ENCODE peak calls at places on chromosomes 3 and 15, in nine cellular contexts. C is CD4-positive, alpha-beta memory T cell; Y is heart right ventricle; J is BE2C; E is IMR-90; I is aorta; B is heart left ventricle; X is BJ; N is iPS DF 6.9. F is an unnamed sample.

GRCh38 chr3:138078901-138079344 is 36.5 kb downstream of the DZIP1L start:
- DNase-seq in J (no peak), E (peak), C (no peak), X (peak), N (no peak), B (no peak), Y (no peak), I (no peak), F (peak)

GRCh38 chr3:113286524-113286923 is 75.2 kb downstream of the BOC start:
- DNase-seq in Y (no peak), J (no peak), X (no peak), E (no peak), B (no peak), C (no peak), N (no peak), I (no peak), F (no peak)

GRCh38 chr3:87268646-87269211 is 7.7 kb downstream of the POU1F1 start:
- DNase-seq in E (peak), B (no peak), N (no peak), I (no peak), J (no peak), Y (no peak), X (no peak), C (no peak), F (peak)

GRCh38 chr3:37987315-37987697 is 3.3 kb upstream of the VILL start:
- DNase-seq in E (no peak), X (no peak), Y (no peak), N (no peak), C (no peak), J (no peak), B (no peak), I (no peak), F (no peak)

GRCh38 chr3:131501949-131502348 is 822 bp downstream of the MRPL3 start:
- DNase-seq in X (no peak), E (no peak), Y (no peak), J (no peak), I (no peak), N (no peak), C (no peak), B (no peak), F (no peak)

GRCh38 chr15:76206325-76206976 is 104.8 kb downstream of the ETFA start:
- DNase-seq in X (no peak), I (peak), N (no peak), E (peak), B (peak), Y (peak), J (peak), C (no peak), F (peak)

GRCh38 chr3:109442531-109442930 is 105.2 kb upstream of the DPPA4 start:
- DNase-seq in N (no peak), X (no peak), C (no peak), B (no peak), J (no peak), I (no peak), E (no peak), Y (no peak), F (no peak)

GRCh38 chr3:151421956-151422355 is 37.4 kb upstream of the P2RY12 start:
- DNase-seq in Y (no peak), X (no peak), E (no peak), N (no peak), J (no peak), B (no peak), C (no peak), I (no peak), F (no peak)

GRCh38 chr3:31399270-31399669 is 133.5 kb upstream of the STT3B start:
- DNase-seq in X (no peak), J (no peak), Y (no peak), C (no peak), I (no peak), B (no peak), N (no peak), E (no peak), F (no peak)

GRCh38 chr3:13149331-13150203 is 76.3 kb upstream of the IQSEC1 start:
- DNase-seq in C (no peak), Y (no peak), J (no peak), B (no peak), X (no peak), E (no peak), I (no peak), N (no peak), F (no peak)

GRCh38 chr3:97910931-97911351 is 61.3 kb downstream of the RIOX2 start:
- DNase-seq in J (no peak), N (no peak), E (no peak), Y (no peak), B (no peak), I (no peak), C (peak), X (no peak), F (peak)

DNA sequence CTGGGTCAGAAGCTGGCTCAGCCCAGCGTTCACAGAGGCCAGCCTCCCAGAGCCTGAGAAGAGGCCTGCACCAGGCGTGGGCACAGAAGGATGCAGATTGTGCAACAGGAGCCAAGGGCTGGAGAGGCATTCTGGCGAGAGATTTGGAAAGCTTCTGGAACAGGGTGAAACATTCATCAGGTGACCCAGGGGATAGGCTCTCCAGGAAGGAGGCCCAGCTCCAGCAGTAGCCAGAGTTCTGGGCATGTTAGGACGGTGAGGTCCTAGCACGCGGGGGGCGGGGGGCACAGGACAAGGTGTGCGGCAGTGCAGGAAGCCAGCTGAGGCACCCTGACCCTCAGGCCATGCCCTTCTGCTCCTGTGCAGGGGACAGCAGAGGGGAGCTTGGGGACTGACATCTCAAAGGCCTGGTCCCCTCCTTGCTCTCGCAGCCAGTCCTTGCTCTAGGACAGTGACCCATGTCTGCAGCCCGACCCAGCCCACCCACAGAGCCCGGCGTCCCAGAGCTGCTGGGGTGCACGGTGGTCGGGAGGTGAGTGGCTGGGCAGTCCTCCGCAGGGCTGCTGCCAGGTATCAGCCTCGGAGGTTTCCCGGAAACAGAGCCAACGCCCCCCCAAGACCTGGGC is 111.7 kb upstream of the KLF13 start:
- DNase-seq in I (peak), C (no peak), X (no peak), Y (peak), N (no peak), B (peak), J (no peak), E (no peak), F (peak)
- H3K4me3 ChIP-seq in I (no peak), C (peak), X (no peak), Y (peak), N (no peak), B (peak), J (peak), E (no peak), F (no peak)

GRCh38 chr3:172087198-172087597 is 47.8 kb downstream of the FNDC3B start:
- DNase-seq in N (no peak), B (no peak), Y (no peak), X (no peak), E (no peak), I (no peak), J (no peak), C (no peak), F (no peak)

GRCh38 chr3:172086071-172086470 is 46.7 kb downstream of the FNDC3B start:
- DNase-seq in E (no peak), X (no peak), B (no peak), Y (no peak), I (no peak), C (no peak), N (no peak), J (no peak), F (no peak)

GRCh38 chr3:172089250-172089649 is 49.9 kb downstream of the FNDC3B start:
- DNase-seq in Y (no peak), J (no peak), E (no peak), C (no peak), I (no peak), B (no peak), X (no peak), N (no peak), F (no peak)

GRCh38 chr3:172090035-172090434 is 50.7 kb downstream of the FNDC3B start:
- DNase-seq in E (no peak), J (no peak), N (no peak), Y (no peak), I (no peak), B (no peak), X (no peak), C (no peak), F (no peak)

GRCh38 chr3:172087827-172088580 is 48.6 kb downstream of the FNDC3B start:
- DNase-seq in B (no peak), I (no peak), X (no peak), E (no peak), C (no peak), N (no peak), Y (no peak), J (no peak), F (no peak)
- H3K4me3 ChIP-seq in B (no peak), I (no peak), X (no peak), E (no peak), C (no peak), N (no peak), Y (no peak), J (no peak), F (no peak)

GRCh38 chr15:90986790-90987507 is 7.4 kb downstream of the PRC1 start:
- DNase-seq in Y (no peak), E (no peak), B (no peak), N (no peak), X (no peak), J (no peak), I (no peak), C (no peak), F (no peak)

GRCh38 chr15:90989040-90989768 is 5.1 kb downstream of the PRC1 start:
- DNase-seq in C (no peak), Y (no peak), N (no peak), E (no peak), I (no peak), X (no peak), J (no peak), B (no peak), F (no peak)

GRCh38 chr15:90987561-90988141 is 6.7 kb downstream of the PRC1 start:
- DNase-seq in J (no peak), Y (no peak), B (no peak), X (no peak), I (no peak), E (no peak), C (no peak), N (no peak), F (no peak)

GRCh38 chr15:90990446-90990845 is 3.9 kb downstream of the PRC1 start:
- DNase-seq in X (no peak), N (no peak), I (no peak), J (no peak), E (no peak), Y (no peak), B (no peak), C (no peak), F (no peak)

GRCh38 chr15:90988249-90988648 is 6.1 kb downstream of the PRC1 start:
- DNase-seq in E (no peak), Y (no peak), N (no peak), I (no peak), C (no peak), X (no peak), B (no peak), J (no peak), F (no peak)
- H3K4me3 ChIP-seq in E (no peak), Y (no peak), N (no peak), I (no peak), C (no peak), X (no peak), B (no peak), J (no peak), F (no peak)

GRCh38 chr3:123312331-123313265 is 110.9 kb downstream of the SEC22A start:
- DNase-seq in C (no peak), I (peak), X (no peak), B (peak), N (no peak), E (peak), Y (no peak), J (no peak), F (peak)
- H3K4me3 ChIP-seq in C (no peak), I (no peak), X (no peak), B (no peak), N (no peak), E (no peak), Y (no peak), J (no peak), F (no peak)

DNA sequence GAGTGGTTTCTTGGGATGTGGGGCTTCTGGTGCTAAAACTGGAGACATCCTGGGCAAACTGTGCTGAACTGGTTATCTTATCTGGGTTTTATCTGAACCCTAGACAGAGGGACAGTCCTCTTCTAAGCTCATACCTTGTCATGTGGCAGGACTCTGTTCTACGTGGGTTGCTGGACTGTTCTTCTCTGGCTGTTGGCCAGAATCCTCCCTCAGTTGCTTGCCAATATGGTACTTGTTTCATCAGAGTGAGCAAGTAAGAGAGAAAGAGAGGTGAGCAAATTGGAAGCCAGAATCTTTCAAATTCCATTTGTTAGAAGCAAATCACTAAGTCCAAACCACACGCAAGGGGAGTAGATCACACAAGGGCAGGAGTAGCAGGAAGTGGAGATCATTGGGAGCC is 291.5 kb upstream of the TBL1XR1 start:
- DNase-seq in B (no peak), E (no peak), X (no peak), N (no peak), I (no peak), Y (no peak), C (no peak), J (no peak), F (no peak)
- H3K4me3 ChIP-seq in B (no peak), E (no peak), X (no peak), N (no peak), I (no peak), Y (no peak), C (no peak), J (no peak), F (no peak)

DNA sequence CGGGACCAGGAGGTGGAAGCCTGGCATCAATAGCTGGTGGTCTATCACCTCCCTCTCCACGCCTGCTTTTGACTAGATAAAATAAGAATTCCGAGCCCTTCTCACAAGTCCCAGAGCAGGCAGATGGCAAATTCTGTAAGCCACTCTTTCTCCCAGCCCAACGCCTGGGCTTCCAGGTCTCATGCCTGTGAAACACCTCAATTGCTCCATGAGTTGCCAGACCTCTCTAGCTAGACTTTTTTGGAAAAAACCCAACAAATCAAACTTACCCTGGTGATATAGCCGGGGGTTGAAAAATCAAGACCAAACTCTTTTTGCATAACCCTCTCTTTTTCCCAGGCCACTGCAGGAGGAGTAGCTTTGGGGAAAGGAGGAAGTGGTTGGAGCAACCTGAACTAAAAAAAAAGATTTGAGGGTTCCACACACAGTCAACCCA is 7.0 kb downstream of the BHLHE40 start:
- DNase-seq in C (no peak), E (peak), Y (no peak), N (no peak), X (no peak), I (no peak), J (no peak), B (no peak), F (no peak)
- H3K4me3 ChIP-seq in C (peak), E (peak), Y (peak), N (no peak), X (no peak), I (no peak), J (peak), B (peak), F (peak)

GRCh38 chr3:36764704-36765038 is 318 bp upstream of the DCLK3 start:
- DNase-seq in Y (no peak), N (no peak), C (no peak), X (no peak), B (no peak), I (no peak), E (no peak), J (no peak), F (no peak)
- H3K4me3 ChIP-seq in Y (peak), N (peak), C (no peak), X (no peak), B (peak), I (no peak), E (no peak), J (peak), F (no peak)

GRCh38 chr15:30906366-30906765 is 2.7 kb downstream of the FAN1 start:
- DNase-seq in X (no peak), N (no peak), B (no peak), Y (no peak), E (no peak), I (no peak), J (no peak), C (no peak), F (no peak)

GRCh38 chr15:30904812-30905211 is 1.1 kb downstream of the FAN1 start:
- DNase-seq in Y (no peak), B (no peak), E (no peak), J (no peak), X (no peak), N (no peak), I (no peak), C (no peak), F (no peak)

GRCh38 chr15:30901889-30902288 is 1.8 kb upstream of the FAN1 start:
- DNase-seq in X (no peak), E (no peak), C (no peak), Y (no peak), J (no peak), I (no peak), N (no peak), B (no peak), F (no peak)

GRCh38 chr15:30905821-30906220 is 2.1 kb downstream of the FAN1 start:
- DNase-seq in B (no peak), X (no peak), C (no peak), I (no peak), J (no peak), E (peak), N (no peak), Y (no peak), F (peak)

DNA sequence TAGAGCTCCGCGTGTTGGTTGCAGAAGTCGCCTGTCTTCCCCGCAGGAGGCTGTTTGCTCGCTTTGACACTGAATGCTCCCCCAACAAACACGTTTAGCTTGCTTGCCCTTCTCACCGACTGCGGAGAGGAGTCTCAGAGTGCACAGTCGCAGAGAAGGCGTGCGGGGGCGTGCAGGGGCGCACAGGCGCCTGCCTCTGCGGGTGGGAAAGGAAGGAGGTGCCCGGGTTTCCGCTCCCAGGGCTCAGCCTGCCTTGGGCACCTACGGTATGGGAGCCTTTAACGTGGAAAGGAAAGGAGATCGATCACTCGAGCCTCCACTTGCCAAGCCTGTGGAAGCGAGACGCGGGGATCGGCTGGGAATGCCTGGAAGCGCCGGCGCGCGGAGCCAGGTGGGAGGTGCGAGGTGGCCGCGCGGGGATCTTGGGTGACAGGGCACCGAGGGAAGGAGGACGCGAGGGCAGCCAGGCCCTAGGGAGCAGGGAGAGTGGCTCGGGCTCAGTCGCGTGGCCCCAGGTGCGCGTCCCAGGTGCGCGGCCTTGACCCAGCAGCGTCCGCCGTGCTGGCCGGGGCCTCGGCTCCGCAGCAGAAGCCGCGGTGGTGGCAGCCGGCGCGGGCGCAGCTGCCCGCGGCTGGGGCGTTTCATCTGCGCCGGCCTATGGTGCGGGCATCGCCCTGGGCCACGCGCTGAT is at the start of gene FAN1:
- DNase-seq in N (peak), J (peak), I (peak), B (peak), E (peak), X (peak), Y (peak), C (peak), F (peak)
- H3K4me3 ChIP-seq in N (peak), J (peak), I (peak), B (peak), E (peak), X (peak), Y (peak), C (peak), F (peak)

GRCh38 chr15:74776851-74777768 is 4.8 kb upstream of the CSK start:
- DNase-seq in I (peak), B (no peak), J (peak), Y (no peak), N (no peak), C (peak), E (no peak), X (no peak), F (peak)
- H3K4me3 ChIP-seq in I (no peak), B (no peak), J (no peak), Y (no peak), N (no peak), C (peak), E (no peak), X (no peak), F (no peak)

F was measured in choroid plexus epithelial cell.